ENCODE peak calls at places on chromosomes 3 and 15, in four cellular contexts. Z is WTC11, H is mesothelial cell of epicardium, M is HCT116. I is an unnamed sample.
A peak's percentile ranks its signal among the peaks of the same experiment; 100 is the strongest.

GRCh38 chr3:82942041-82942440 is 1180.6 kb upstream of the GBE1 start:
- DNase-seq in Z (no peak), H (no peak), M (no peak), I (no peak)

GRCh38 chr3:27194494-27194893 is 174.7 kb downstream of the NEK10 start:
- DNase-seq in Z (no peak), H (no peak), M (no peak), I (no peak)

GRCh38 chr3:124834723-124835718 is 52.1 kb downstream of the ITGB5 start:
- DNase-seq in Z (peak; percentile 50), H (peak; percentile 48), M (peak; percentile 75), I (peak; percentile 80)

GRCh38 chr15:44670087-44670945 is 6.9 kb upstream of the SPG11 start:
- DNase-seq in Z (no peak), H (no peak), M (no peak), I (no peak)

GRCh38 chr3:141644931-141645330 is 93.2 kb upstream of the RNF7 start:
- DNase-seq in Z (peak; percentile 92), H (no peak), M (peak; percentile 60), I (peak; percentile 87)

GRCh38 chr3:183318846-183319770 is 66.1 kb downstream of the B3GNT5 start:
- DNase-seq in Z (no peak), H (no peak), M (no peak), I (no peak)

GRCh38 chr15:74283366-74283765 is 47.2 kb downstream of the CCDC33 start:
- DNase-seq in Z (no peak), H (no peak), M (no peak), I (no peak)

GRCh38 chr3:12155833-12156232 is 2.9 kb downstream of the TIMP4 start:
- DNase-seq in Z (no peak), H (no peak), M (peak; percentile 67), I (peak; percentile 41)

GRCh38 chr3:8987673-8988655 is 24.7 kb upstream of the RAD18 start:
- DNase-seq in Z (peak; percentile 85), H (peak; percentile 77), M (peak; percentile 32), I (peak; percentile 56)

GRCh38 chr3:122183521-122183892 is at the start of gene CASR:
- DNase-seq in Z (peak; percentile 43), H (no peak), M (no peak), I (peak; percentile 52)

GRCh38 chr3:52070724-52071621 is 14.6 kb upstream of the DUSP7 start:
- DNase-seq in Z (no peak), H (no peak), M (no peak), I (no peak)

GRCh38 chr3:70310809-70311208 is 1.6 kb downstream of the MDFIC2 start:
- DNase-seq in Z (no peak), H (no peak), M (no peak), I (no peak)

GRCh38 chr3:94734201-94734600 is 671.3 kb downstream of the NSUN3 start:
- DNase-seq in Z (no peak), H (no peak), M (no peak), I (no peak)

GRCh38 chr3:38368238-38368637 is 21.7 kb downstream of the XYLB start:
- DNase-seq in Z (no peak), H (no peak), M (no peak), I (peak; percentile 7)

GRCh38 chr15:57914350-57915055 is 151.0 kb downstream of the ALDH1A2 start:
- DNase-seq in Z (no peak), H (no peak), M (no peak), I (no peak)

GRCh38 chr3:9211155-9211950 is 38.1 kb downstream of the SRGAP3 start:
- DNase-seq in Z (no peak), H (no peak), M (no peak), I (no peak)

GRCh38 chr15:77529394-77530159 is 103.1 kb downstream of the LINGO1 start:
- DNase-seq in Z (peak; percentile 9), H (no peak), M (no peak), I (no peak)

GRCh38 chr3:126548556-126549466 is 9.9 kb downstream of the C3orf22 start:
- DNase-seq in Z (peak; percentile 14), H (peak; percentile 28), M (no peak), I (no peak)

GRCh38 chr3:70857926-70858325 is 545.5 kb upstream of the MDFIC2 start:
- DNase-seq in Z (no peak), H (no peak), M (no peak), I (no peak)

GRCh38 chr3:170725285-170725731 is 139.4 kb upstream of the SLC7A14 start:
- DNase-seq in Z (no peak), H (no peak), M (no peak), I (no peak)

GRCh38 chr3:4753073-4753691 is 226.1 kb upstream of the BHLHE40 start:
- DNase-seq in Z (no peak), H (no peak), M (no peak), I (no peak)

GRCh38 chr3:23202921-23203650 is at the start of gene UBE2E2:
- DNase-seq in Z (peak; percentile 77), H (peak; percentile 75), M (no peak), I (peak; percentile 75)

GRCh38 chr15:75112848-75113492 is 88.7 kb upstream of the C15orf39 start:
- DNase-seq in Z (no peak), H (no peak), M (no peak), I (no peak)

GRCh38 chr3:16789344-16790100 is 95.2 kb upstream of the PLCL2 start:
- DNase-seq in Z (no peak), H (no peak), M (no peak), I (no peak)

GRCh38 chr3:57164606-57165573 is at the start of gene IL17RD:
- DNase-seq in Z (peak; percentile 88), H (peak; percentile 83), M (peak; percentile 58), I (peak; percentile 82)

GRCh38 chr15:32669870-32670623 is 28.5 kb downstream of the SCG5 start:
- DNase-seq in Z (no peak), H (no peak), M (no peak), I (peak; percentile 13)

GRCh38 chr3:133468251-133468721 is 68.4 kb downstream of the BFSP2 start:
- DNase-seq in Z (no peak), H (no peak), M (no peak), I (no peak)

GRCh38 chr3:36957072-36957471 is 12.2 kb upstream of the TRANK1 start:
- DNase-seq in Z (peak; percentile 69), H (no peak), M (no peak), I (no peak)

GRCh38 chr15:60907233-60907947 is 321.7 kb downstream of the RORA start:
- DNase-seq in Z (no peak), H (no peak), M (no peak), I (no peak)

GRCh38 chr15:60906275-60906674 is 322.8 kb downstream of the RORA start:
- DNase-seq in Z (no peak), H (no peak), M (no peak), I (no peak)

GRCh38 chr15:60903221-60903620 is 325.9 kb downstream of the RORA start:
- DNase-seq in Z (no peak), H (no peak), M (no peak), I (no peak)

GRCh38 chr15:60908888-60909287 is 320.2 kb downstream of the RORA start:
- DNase-seq in Z (no peak), H (no peak), M (no peak), I (no peak)

GRCh38 chr15:60905587-60905986 is 323.5 kb downstream of the RORA start:
- DNase-seq in Z (peak; percentile 49), H (no peak), M (no peak), I (peak; percentile 33)
- TF ChIP-seq CTCF in Z (no peak), H (no peak), M (no peak), I (peak; percentile 24)

DNA sequence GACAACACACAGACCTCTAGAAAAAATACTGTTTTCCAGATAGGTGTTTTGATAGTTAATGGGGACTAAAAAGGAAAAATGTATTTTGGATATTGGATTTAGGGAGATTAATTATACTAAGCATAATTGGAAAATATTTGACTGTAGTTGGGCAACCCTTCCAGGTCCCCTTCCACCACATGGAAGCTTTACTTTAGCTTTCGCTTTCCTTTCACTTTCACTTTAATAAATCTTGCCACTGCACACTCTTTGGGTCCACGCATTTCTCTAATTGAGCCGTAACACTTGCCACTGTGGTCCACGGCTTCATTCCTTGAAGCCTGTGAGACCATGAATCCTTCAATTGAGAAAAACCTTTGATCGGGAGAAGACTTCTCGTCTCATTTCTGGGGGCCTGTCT is 15.5 kb downstream of the GLDN start:
- DNase-seq in Z (no peak), H (no peak), M (no peak), I (no peak)
- TF ChIP-seq CTCF in Z (no peak), H (no peak), M (no peak), I (no peak)

GRCh38 chr3:46464326-46465195 is at the start of gene LTF:
- DNase-seq in Z (peak; percentile 33), H (peak; percentile 36), M (no peak), I (no peak)

GRCh38 chr3:46463120-46463867 is 1.4 kb downstream of the LTF start:
- DNase-seq in Z (no peak), H (peak; percentile 29), M (no peak), I (no peak)

GRCh38 chr3:46463868-46464241 is 850 bp downstream of the LTF start:
- DNase-seq in Z (no peak), H (no peak), M (no peak), I (no peak)

GRCh38 chr3:46460051-46460450 is 4.7 kb downstream of the LTF start:
- DNase-seq in Z (no peak), H (no peak), M (no peak), I (no peak)

GRCh38 chr3:46461971-46462910 is 2.5 kb downstream of the LTF start:
- DNase-seq in Z (no peak), H (no peak), M (no peak), I (no peak)
- TF ChIP-seq CTCF in Z (no peak), H (no peak), M (peak; percentile 21), I (no peak)

DNA sequence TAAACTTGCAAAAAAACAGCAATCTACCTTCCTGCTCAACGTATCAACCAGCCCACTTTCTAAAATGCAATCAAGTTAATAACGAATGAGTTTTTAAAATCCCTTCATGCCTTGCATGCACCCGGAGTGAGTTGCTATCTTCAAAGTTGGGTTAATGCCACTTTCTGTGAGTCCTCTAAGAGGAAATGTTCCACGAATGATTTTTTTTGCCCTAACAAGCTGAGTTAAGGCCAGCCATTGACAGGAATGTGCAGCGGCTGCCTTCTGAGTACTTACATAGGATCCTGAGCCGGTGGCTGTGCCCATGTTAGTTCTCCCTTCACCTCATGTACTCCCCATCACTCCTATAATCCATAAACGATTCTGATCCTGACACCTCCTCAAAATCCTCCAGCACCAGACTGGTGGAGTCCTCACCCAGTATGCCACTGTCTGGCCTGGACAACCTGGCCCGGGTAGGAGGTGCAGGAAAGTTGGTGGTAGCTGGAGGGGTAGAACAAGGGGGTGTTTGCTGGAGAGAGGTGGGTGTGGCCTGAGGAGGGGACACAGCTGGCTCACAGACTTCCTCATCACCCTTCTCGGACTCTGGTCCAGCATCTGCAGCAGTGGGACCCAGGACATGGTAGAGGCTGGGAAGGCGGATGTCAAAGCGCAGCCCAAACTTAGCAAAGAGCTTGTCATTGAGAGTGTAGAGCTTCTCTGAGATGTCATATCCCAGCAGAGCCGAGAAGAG is 12.4 kb downstream of the POPDC2 start:
- DNase-seq in Z (no peak), H (no peak), M (no peak), I (no peak)
- TF ChIP-seq CTCF in Z (no peak), H (no peak), M (no peak), I (no peak)

GRCh38 chr3:42229942-42230688 is 35.9 kb downstream of the CCK start:
- DNase-seq in Z (no peak), H (no peak), M (peak; percentile 34), I (peak; percentile 49)
- TF ChIP-seq CTCF in Z (peak; percentile 24), H (peak; percentile 47), M (peak; percentile 87), I (no peak)